ENCODE peak calls at places on chromosomes 7 and 10, in eight cellular contexts. One of them, this sample, is unnamed.

GRCh38 chr10:60000747-60001146 is 94.4 kb upstream of the CCDC6 start:
- DNase-seq in choroid plexus epithelial cell: no peak
- DNase-seq in astrocyte of the spinal cord: no peak
- DNase-seq in GM12864: no peak
- DNase-seq in cardiac muscle cell: no peak
- DNase-seq in neuronal stem cell: no peak
- DNase-seq in tibial artery: no peak
- DNase-seq in gastrocnemius medialis: no peak
- DNase-seq in this sample: no peak

GRCh38 chr7:85025312-85025756 is 161.5 kb downstream of the SEMA3D start:
- DNase-seq in cardiac muscle cell: no peak
- DNase-seq in astrocyte of the spinal cord: peak
- DNase-seq in neuronal stem cell: no peak
- DNase-seq in GM12864: no peak
- DNase-seq in choroid plexus epithelial cell: peak
- DNase-seq in gastrocnemius medialis: no peak
- DNase-seq in tibial artery: no peak
- DNase-seq in this sample: no peak

GRCh38 chr10:35896011-35896410 is 253.9 kb upstream of the FZD8 start:
- DNase-seq in cardiac muscle cell: no peak
- DNase-seq in GM12864: no peak
- DNase-seq in gastrocnemius medialis: no peak
- DNase-seq in choroid plexus epithelial cell: peak
- DNase-seq in astrocyte of the spinal cord: peak
- DNase-seq in neuronal stem cell: no peak
- DNase-seq in tibial artery: no peak
- DNase-seq in this sample: no peak

GRCh38 chr7:130695840-130696239 is 9.5 kb upstream of the TSGA13 start:
- DNase-seq in GM12864: no peak
- DNase-seq in gastrocnemius medialis: no peak
- DNase-seq in tibial artery: no peak
- DNase-seq in astrocyte of the spinal cord: peak
- DNase-seq in choroid plexus epithelial cell: peak
- DNase-seq in neuronal stem cell: peak
- DNase-seq in cardiac muscle cell: peak
- DNase-seq in this sample: no peak

GRCh38 chr7:32592721-32593120 is 97.4 kb downstream of the AVL9 start:
- DNase-seq in neuronal stem cell: no peak
- DNase-seq in GM12864: no peak
- DNase-seq in tibial artery: no peak
- DNase-seq in choroid plexus epithelial cell: no peak
- DNase-seq in cardiac muscle cell: no peak
- DNase-seq in astrocyte of the spinal cord: no peak
- DNase-seq in gastrocnemius medialis: no peak
- DNase-seq in this sample: no peak

GRCh38 chr7:94052398-94053180 is 48.4 kb upstream of the BET1 start:
- DNase-seq in GM12864: no peak
- DNase-seq in neuronal stem cell: no peak
- DNase-seq in astrocyte of the spinal cord: no peak
- DNase-seq in choroid plexus epithelial cell: no peak
- DNase-seq in gastrocnemius medialis: no peak
- DNase-seq in cardiac muscle cell: no peak
- DNase-seq in tibial artery: no peak
- DNase-seq in this sample: no peak

GRCh38 chr10:70729763-70730357 is 55.3 kb downstream of the TBATA start:
- DNase-seq in GM12864: no peak
- DNase-seq in neuronal stem cell: no peak
- DNase-seq in cardiac muscle cell: no peak
- DNase-seq in astrocyte of the spinal cord: no peak
- DNase-seq in choroid plexus epithelial cell: peak
- DNase-seq in tibial artery: no peak
- DNase-seq in gastrocnemius medialis: no peak
- DNase-seq in this sample: no peak

GRCh38 chr7:131945313-131945831 is 388.9 kb upstream of the PODXL start:
- DNase-seq in tibial artery: no peak
- DNase-seq in choroid plexus epithelial cell: peak
- DNase-seq in neuronal stem cell: peak
- DNase-seq in GM12864: no peak
- DNase-seq in gastrocnemius medialis: no peak
- DNase-seq in astrocyte of the spinal cord: peak
- DNase-seq in cardiac muscle cell: peak
- DNase-seq in this sample: peak

GRCh38 chr7:15783971-15784693 is 97.6 kb upstream of the MEOX2 start:
- DNase-seq in neuronal stem cell: no peak
- DNase-seq in GM12864: no peak
- DNase-seq in astrocyte of the spinal cord: no peak
- DNase-seq in cardiac muscle cell: peak
- DNase-seq in tibial artery: no peak
- DNase-seq in gastrocnemius medialis: no peak
- DNase-seq in choroid plexus epithelial cell: no peak
- DNase-seq in this sample: no peak

GRCh38 chr10:49220031-49220430 is 31.8 kb upstream of the TMEM273 start:
- DNase-seq in tibial artery: no peak
- DNase-seq in choroid plexus epithelial cell: peak
- DNase-seq in astrocyte of the spinal cord: no peak
- DNase-seq in cardiac muscle cell: no peak
- DNase-seq in gastrocnemius medialis: no peak
- DNase-seq in neuronal stem cell: no peak
- DNase-seq in GM12864: no peak
- DNase-seq in this sample: no peak

GRCh38 chr7:52260046-52260665 is 775.3 kb upstream of the POM121L12 start:
- DNase-seq in astrocyte of the spinal cord: no peak
- DNase-seq in cardiac muscle cell: peak
- DNase-seq in neuronal stem cell: peak
- DNase-seq in tibial artery: no peak
- DNase-seq in gastrocnemius medialis: no peak
- DNase-seq in GM12864: no peak
- DNase-seq in choroid plexus epithelial cell: no peak
- DNase-seq in this sample: no peak

GRCh38 chr7:146683439-146683838 is 566.8 kb downstream of the CNTNAP2 start:
- DNase-seq in cardiac muscle cell: no peak
- DNase-seq in choroid plexus epithelial cell: peak
- DNase-seq in astrocyte of the spinal cord: peak
- DNase-seq in gastrocnemius medialis: no peak
- DNase-seq in tibial artery: no peak
- DNase-seq in neuronal stem cell: no peak
- DNase-seq in GM12864: no peak
- DNase-seq in this sample: no peak

GRCh38 chr7:71935674-71936073 is 476.5 kb downstream of the CALN1 start:
- DNase-seq in GM12864: no peak
- DNase-seq in tibial artery: no peak
- DNase-seq in astrocyte of the spinal cord: no peak
- DNase-seq in choroid plexus epithelial cell: no peak
- DNase-seq in gastrocnemius medialis: no peak
- DNase-seq in neuronal stem cell: no peak
- DNase-seq in cardiac muscle cell: no peak
- DNase-seq in this sample: no peak

GRCh38 chr7:5291301-5291700 is 8.6 kb downstream of the SLC29A4 start:
- DNase-seq in gastrocnemius medialis: no peak
- DNase-seq in choroid plexus epithelial cell: no peak
- DNase-seq in astrocyte of the spinal cord: no peak
- DNase-seq in cardiac muscle cell: no peak
- DNase-seq in GM12864: no peak
- DNase-seq in neuronal stem cell: no peak
- DNase-seq in tibial artery: no peak
- DNase-seq in this sample: no peak

GRCh38 chr10:101995451-101996063 is 60.4 kb downstream of the ARMH3 start:
- DNase-seq in gastrocnemius medialis: no peak
- DNase-seq in choroid plexus epithelial cell: peak
- DNase-seq in cardiac muscle cell: no peak
- DNase-seq in GM12864: no peak
- DNase-seq in neuronal stem cell: no peak
- DNase-seq in astrocyte of the spinal cord: peak
- DNase-seq in tibial artery: no peak
- DNase-seq in this sample: no peak

GRCh38 chr7:124338861-124339260 is 306.0 kb upstream of the TMEM229A start:
- DNase-seq in GM12864: no peak
- DNase-seq in choroid plexus epithelial cell: no peak
- DNase-seq in tibial artery: no peak
- DNase-seq in neuronal stem cell: no peak
- DNase-seq in astrocyte of the spinal cord: no peak
- DNase-seq in cardiac muscle cell: no peak
- DNase-seq in gastrocnemius medialis: no peak
- DNase-seq in this sample: no peak

GRCh38 chr7:88254721-88255120 is 34.9 kb upstream of the SRI start:
- DNase-seq in gastrocnemius medialis: no peak
- DNase-seq in tibial artery: no peak
- DNase-seq in cardiac muscle cell: no peak
- DNase-seq in GM12864: no peak
- DNase-seq in choroid plexus epithelial cell: no peak
- DNase-seq in astrocyte of the spinal cord: no peak
- DNase-seq in neuronal stem cell: no peak
- DNase-seq in this sample: no peak

GRCh38 chr10:69089638-69090599 is 2.0 kb downstream of the SRGN start:
- DNase-seq in tibial artery: peak
- DNase-seq in astrocyte of the spinal cord: peak
- DNase-seq in cardiac muscle cell: no peak
- DNase-seq in GM12864: peak
- DNase-seq in choroid plexus epithelial cell: peak
- DNase-seq in gastrocnemius medialis: peak
- DNase-seq in neuronal stem cell: no peak
- DNase-seq in this sample: no peak

GRCh38 chr10:118110750-118111149 is 64.0 kb upstream of the RAB11FIP2 start:
- DNase-seq in astrocyte of the spinal cord: no peak
- DNase-seq in gastrocnemius medialis: no peak
- DNase-seq in tibial artery: no peak
- DNase-seq in GM12864: no peak
- DNase-seq in choroid plexus epithelial cell: no peak
- DNase-seq in neuronal stem cell: no peak
- DNase-seq in cardiac muscle cell: no peak
- DNase-seq in this sample: no peak

GRCh38 chr7:64875658-64876406 is 27.2 kb upstream of the ZNF273 start:
- DNase-seq in neuronal stem cell: no peak
- DNase-seq in astrocyte of the spinal cord: no peak
- DNase-seq in tibial artery: no peak
- DNase-seq in GM12864: no peak
- DNase-seq in gastrocnemius medialis: no peak
- DNase-seq in choroid plexus epithelial cell: no peak
- DNase-seq in cardiac muscle cell: no peak
- DNase-seq in this sample: no peak

GRCh38 chr7:131627589-131628212 is 71.3 kb upstream of the PODXL start:
- DNase-seq in cardiac muscle cell: no peak
- DNase-seq in GM12864: no peak
- DNase-seq in choroid plexus epithelial cell: no peak
- DNase-seq in tibial artery: no peak
- DNase-seq in gastrocnemius medialis: no peak
- DNase-seq in neuronal stem cell: no peak
- DNase-seq in astrocyte of the spinal cord: no peak
- DNase-seq in this sample: no peak

DNA sequence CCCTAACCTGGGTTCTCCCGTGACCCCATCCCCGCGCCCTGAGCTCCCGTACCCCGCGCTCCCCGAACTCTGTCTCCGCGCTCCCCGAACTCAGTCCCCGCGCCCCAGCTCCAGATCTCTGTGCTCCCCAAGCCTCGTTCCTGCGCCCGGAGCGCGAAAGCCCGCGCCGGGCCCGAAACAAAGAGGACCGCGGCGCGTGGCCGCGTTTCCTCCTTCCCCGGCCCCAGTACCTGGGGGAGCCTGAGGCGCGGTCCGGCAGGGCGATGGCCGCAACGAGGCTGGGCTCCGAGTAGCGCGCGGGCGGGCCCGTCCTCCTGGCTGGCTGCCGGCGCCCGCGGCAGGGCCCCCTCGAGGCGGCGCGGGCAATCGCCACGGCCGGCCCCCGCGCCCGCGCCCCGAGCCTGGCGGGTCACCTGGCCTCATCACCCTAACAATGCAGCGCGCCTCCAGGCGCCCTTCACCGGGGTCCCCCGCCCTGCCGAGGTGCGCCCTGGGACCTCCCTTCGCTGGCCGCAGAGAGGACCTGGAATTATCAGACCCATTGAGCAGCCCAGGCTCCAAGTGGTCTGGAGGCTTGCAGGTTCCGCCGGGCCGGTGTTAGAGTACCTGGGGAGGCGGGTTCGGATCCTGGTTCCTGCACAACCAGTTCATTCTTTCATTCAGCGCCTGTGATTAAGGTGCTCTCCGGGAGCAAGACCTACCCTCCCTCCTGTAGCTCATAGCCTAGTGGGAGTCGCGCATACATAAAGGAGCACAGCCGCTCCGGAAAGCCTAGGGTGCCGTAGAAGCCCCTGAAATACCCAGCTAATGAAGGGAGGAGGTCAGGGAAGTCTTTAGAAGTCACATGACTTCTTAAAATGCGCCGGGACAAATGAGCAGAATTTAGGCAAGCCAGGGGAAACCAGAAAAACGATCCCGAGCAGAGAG is at the start of gene TNS3:
- DNase-seq in gastrocnemius medialis: no peak
- DNase-seq in tibial artery: no peak
- DNase-seq in cardiac muscle cell: peak
- DNase-seq in choroid plexus epithelial cell: peak
- DNase-seq in neuronal stem cell: no peak
- DNase-seq in astrocyte of the spinal cord: no peak
- DNase-seq in GM12864: no peak
- DNase-seq in this sample: peak
- H3K4me3 ChIP-seq in gastrocnemius medialis: peak
- H3K4me3 ChIP-seq in tibial artery: peak
- H3K4me3 ChIP-seq in cardiac muscle cell: peak
- H3K4me3 ChIP-seq in choroid plexus epithelial cell: peak
- H3K4me3 ChIP-seq in neuronal stem cell: peak
- H3K4me3 ChIP-seq in astrocyte of the spinal cord: peak
- H3K4me3 ChIP-seq in GM12864: no peak
- H3K4me3 ChIP-seq in this sample: peak

GRCh38 chr10:43881657-43882056 is 233.0 kb upstream of the ZNF32 start:
- DNase-seq in choroid plexus epithelial cell: no peak
- DNase-seq in neuronal stem cell: no peak
- DNase-seq in gastrocnemius medialis: no peak
- DNase-seq in astrocyte of the spinal cord: no peak
- DNase-seq in GM12864: no peak
- DNase-seq in tibial artery: no peak
- DNase-seq in cardiac muscle cell: no peak
- DNase-seq in this sample: no peak
- H3K4me3 ChIP-seq in choroid plexus epithelial cell: no peak
- H3K4me3 ChIP-seq in neuronal stem cell: no peak
- H3K4me3 ChIP-seq in gastrocnemius medialis: no peak
- H3K4me3 ChIP-seq in astrocyte of the spinal cord: no peak
- H3K4me3 ChIP-seq in GM12864: no peak
- H3K4me3 ChIP-seq in tibial artery: no peak
- H3K4me3 ChIP-seq in cardiac muscle cell: no peak
- H3K4me3 ChIP-seq in this sample: no peak

DNA sequence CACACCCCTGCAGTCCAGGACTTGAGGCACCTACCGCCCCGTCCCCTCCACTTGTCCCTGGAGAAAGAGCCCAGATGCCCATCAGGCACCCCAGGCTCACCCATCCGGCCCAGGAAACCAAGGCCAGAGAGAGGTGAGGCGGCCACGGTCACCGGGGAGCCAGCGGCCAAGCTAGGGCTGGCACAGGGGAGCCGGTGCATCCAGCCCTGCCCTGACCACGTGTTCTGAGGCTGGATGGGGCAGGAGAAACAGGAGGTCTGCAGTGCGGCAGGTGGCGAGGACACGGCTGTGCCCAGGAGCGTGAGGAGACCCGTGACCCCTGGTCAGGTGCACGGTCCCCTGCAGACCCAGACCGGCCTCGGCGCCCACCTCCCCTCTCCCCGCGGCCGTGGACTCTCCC is 27.6 kb downstream of the UNCX start:
- DNase-seq in neuronal stem cell: no peak
- DNase-seq in astrocyte of the spinal cord: no peak
- DNase-seq in GM12864: no peak
- DNase-seq in gastrocnemius medialis: no peak
- DNase-seq in tibial artery: no peak
- DNase-seq in choroid plexus epithelial cell: no peak
- DNase-seq in cardiac muscle cell: no peak
- DNase-seq in this sample: no peak
- H3K4me3 ChIP-seq in neuronal stem cell: no peak
- H3K4me3 ChIP-seq in astrocyte of the spinal cord: no peak
- H3K4me3 ChIP-seq in GM12864: no peak
- H3K4me3 ChIP-seq in gastrocnemius medialis: no peak
- H3K4me3 ChIP-seq in tibial artery: no peak
- H3K4me3 ChIP-seq in choroid plexus epithelial cell: no peak
- H3K4me3 ChIP-seq in cardiac muscle cell: no peak
- H3K4me3 ChIP-seq in this sample: no peak

GRCh38 chr10:124451227-124451807 is 1.5 kb upstream of the NKX1-2 start:
- DNase-seq in gastrocnemius medialis: no peak
- DNase-seq in choroid plexus epithelial cell: no peak
- DNase-seq in neuronal stem cell: no peak
- DNase-seq in astrocyte of the spinal cord: no peak
- DNase-seq in cardiac muscle cell: no peak
- DNase-seq in tibial artery: no peak
- DNase-seq in GM12864: no peak
- DNase-seq in this sample: no peak
- H3K4me3 ChIP-seq in gastrocnemius medialis: no peak
- H3K4me3 ChIP-seq in choroid plexus epithelial cell: no peak
- H3K4me3 ChIP-seq in neuronal stem cell: no peak
- H3K4me3 ChIP-seq in astrocyte of the spinal cord: no peak
- H3K4me3 ChIP-seq in cardiac muscle cell: no peak
- H3K4me3 ChIP-seq in tibial artery: no peak
- H3K4me3 ChIP-seq in GM12864: no peak
- H3K4me3 ChIP-seq in this sample: no peak

This sample was measured in psoas muscle.